ENCODE peak calls at places on chromosomes 4 and X, in six cellular contexts. One of them, this sample, is unnamed.
A peak's percentile ranks its signal among the peaks of the same experiment; 100 is the strongest.

GRCh38 chr4:67687639-67688038 is 13.3 kb downstream of the UBA6 start:
- DNase-seq in progenitor cell of endocrine pancreas: no peak
- DNase-seq in lung: no peak
- DNase-seq in transverse colon: no peak
- DNase-seq in A549: no peak
- DNase-seq in HFFc6: peak; percentile 51
- DNase-seq in this sample: no peak

GRCh38 chrX:10922158-10922557 is 189.0 kb upstream of the HCCS start:
- DNase-seq in progenitor cell of endocrine pancreas: no peak
- DNase-seq in lung: no peak
- DNase-seq in transverse colon: no peak
- DNase-seq in A549: peak; percentile 39
- DNase-seq in HFFc6: peak; percentile 79
- DNase-seq in this sample: no peak

GRCh38 chr4:147096667-147097604 is 151.3 kb upstream of the TTC29 start:
- DNase-seq in progenitor cell of endocrine pancreas: no peak
- DNase-seq in lung: no peak
- DNase-seq in transverse colon: no peak
- DNase-seq in A549: peak; percentile 44
- DNase-seq in HFFc6: peak; percentile 50
- DNase-seq in this sample: no peak

GRCh38 chr4:45925809-45926208 is 198.0 kb downstream of the GABRG1 start:
- DNase-seq in progenitor cell of endocrine pancreas: no peak
- DNase-seq in lung: no peak
- DNase-seq in transverse colon: no peak
- DNase-seq in A549: no peak
- DNase-seq in HFFc6: no peak
- DNase-seq in this sample: no peak

GRCh38 chr4:8273450-8273849 is 3.9 kb downstream of the HTRA3 start:
- DNase-seq in progenitor cell of endocrine pancreas: no peak
- DNase-seq in lung: no peak
- DNase-seq in transverse colon: no peak
- DNase-seq in A549: no peak
- DNase-seq in HFFc6: no peak
- DNase-seq in this sample: no peak

GRCh38 chr4:86921608-86922252 is 13.1 kb upstream of the AFF1 start:
- DNase-seq in progenitor cell of endocrine pancreas: no peak
- DNase-seq in lung: no peak
- DNase-seq in transverse colon: no peak
- DNase-seq in A549: no peak
- DNase-seq in HFFc6: peak; percentile 13
- DNase-seq in this sample: no peak

GRCh38 chr4:65023877-65024670 is 614.8 kb upstream of the TECRL start:
- DNase-seq in progenitor cell of endocrine pancreas: no peak
- DNase-seq in lung: no peak
- DNase-seq in transverse colon: no peak
- DNase-seq in A549: no peak
- DNase-seq in HFFc6: no peak
- DNase-seq in this sample: no peak

GRCh38 chr4:118918388-118918787 is 29.7 kb downstream of the SYNPO2 start:
- DNase-seq in progenitor cell of endocrine pancreas: no peak
- DNase-seq in lung: no peak
- DNase-seq in transverse colon: no peak
- DNase-seq in A549: peak; percentile 10
- DNase-seq in HFFc6: peak; percentile 79
- DNase-seq in this sample: no peak

GRCh38 chr4:161189286-161190134 is 974.3 kb downstream of the FSTL5 start:
- DNase-seq in progenitor cell of endocrine pancreas: no peak
- DNase-seq in lung: no peak
- DNase-seq in transverse colon: no peak
- DNase-seq in A549: no peak
- DNase-seq in HFFc6: no peak
- DNase-seq in this sample: no peak

GRCh38 chr4:92012899-92013867 is 290.6 kb upstream of the GRID2 start:
- DNase-seq in progenitor cell of endocrine pancreas: peak; percentile 20
- DNase-seq in lung: peak; percentile 41
- DNase-seq in transverse colon: peak; percentile 80
- DNase-seq in A549: peak; percentile 0
- DNase-seq in HFFc6: no peak
- DNase-seq in this sample: no peak
- TF ChIP-seq CTCF in progenitor cell of endocrine pancreas: peak; percentile 67
- TF ChIP-seq CTCF in lung: no peak
- TF ChIP-seq CTCF in transverse colon: no peak
- TF ChIP-seq CTCF in A549: no peak
- TF ChIP-seq CTCF in HFFc6: no peak
- TF ChIP-seq CTCF in this sample: peak; percentile 44

GRCh38 chr4:153517159-153517558 is 51.0 kb downstream of the TMEM131L start:
- DNase-seq in progenitor cell of endocrine pancreas: no peak
- DNase-seq in lung: no peak
- DNase-seq in transverse colon: no peak
- DNase-seq in A549: no peak
- DNase-seq in HFFc6: no peak
- DNase-seq in this sample: no peak
- TF ChIP-seq CTCF in progenitor cell of endocrine pancreas: no peak
- TF ChIP-seq CTCF in lung: no peak
- TF ChIP-seq CTCF in transverse colon: no peak
- TF ChIP-seq CTCF in A549: no peak
- TF ChIP-seq CTCF in HFFc6: no peak
- TF ChIP-seq CTCF in this sample: no peak

DNA sequence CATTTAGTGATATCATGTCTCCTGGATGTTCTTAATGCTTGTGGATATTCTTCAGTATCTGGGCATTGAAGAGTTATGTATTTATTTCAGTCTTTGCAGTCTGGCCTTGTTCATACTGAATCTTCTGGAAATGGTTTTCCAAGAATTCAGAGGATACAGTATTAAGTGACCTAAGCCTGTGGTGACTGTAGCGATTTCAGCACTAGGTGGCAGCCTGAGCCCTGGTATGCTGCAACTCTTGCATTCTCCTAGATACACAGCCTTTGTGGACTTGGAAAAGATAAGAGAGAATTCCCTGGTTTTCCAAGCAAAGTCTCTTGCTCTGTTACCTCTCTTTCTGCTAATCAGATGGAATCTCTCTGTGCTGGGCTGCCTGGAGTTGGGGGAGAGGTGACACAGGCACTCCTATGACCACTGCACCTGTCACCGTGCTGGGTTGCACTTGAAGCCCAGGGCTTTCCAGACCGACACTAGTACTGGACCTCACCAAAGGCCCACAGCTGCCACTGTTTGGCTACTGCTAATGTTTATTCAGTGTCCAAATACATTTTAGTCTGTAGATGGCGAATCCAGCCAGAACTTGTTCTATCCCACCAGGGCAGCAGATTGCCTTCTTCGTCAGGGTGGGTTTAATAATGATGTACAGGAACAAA is 19.3 kb upstream of the SPIN2A start:
- DNase-seq in progenitor cell of endocrine pancreas: no peak
- DNase-seq in lung: no peak
- DNase-seq in transverse colon: peak; percentile 53
- DNase-seq in A549: peak; percentile 51
- DNase-seq in HFFc6: peak; percentile 15
- DNase-seq in this sample: no peak
- TF ChIP-seq CTCF in progenitor cell of endocrine pancreas: peak; percentile 62
- TF ChIP-seq CTCF in lung: no peak
- TF ChIP-seq CTCF in transverse colon: peak; percentile 14
- TF ChIP-seq CTCF in A549: peak; percentile 31
- TF ChIP-seq CTCF in HFFc6: peak; percentile 62
- TF ChIP-seq CTCF in this sample: peak; percentile 61

DNA sequence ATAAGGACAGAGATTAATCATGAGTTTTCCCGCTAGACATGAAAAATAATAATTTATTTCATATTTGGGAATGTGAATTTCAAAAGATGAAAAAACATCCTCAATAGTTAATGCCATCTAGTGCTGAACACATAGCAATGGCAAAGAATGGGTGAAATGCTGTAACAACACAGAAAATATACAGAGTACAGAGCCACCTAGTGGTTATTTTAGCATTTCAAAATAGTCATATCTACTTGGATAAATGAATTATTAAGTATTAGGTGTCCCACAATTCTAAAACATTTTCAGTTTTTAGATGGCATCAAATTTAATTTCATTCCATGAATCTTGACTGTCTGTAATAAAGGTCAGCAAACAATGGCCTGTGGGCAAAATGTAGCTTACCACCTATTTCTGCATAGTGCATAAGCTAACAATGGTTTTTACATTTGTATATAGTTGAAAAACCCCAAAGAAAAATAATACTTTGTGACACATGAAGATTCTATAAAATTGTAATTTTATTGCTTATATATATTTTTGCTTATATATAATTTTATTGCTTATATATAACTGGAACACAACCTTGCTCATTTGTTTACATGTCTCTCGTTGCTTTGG is 99.3 kb upstream of the FAM47C start:
- DNase-seq in progenitor cell of endocrine pancreas: no peak
- DNase-seq in lung: no peak
- DNase-seq in transverse colon: no peak
- DNase-seq in A549: peak; percentile 41
- DNase-seq in HFFc6: peak; percentile 10
- DNase-seq in this sample: no peak
- TF ChIP-seq CTCF in progenitor cell of endocrine pancreas: peak; percentile 68
- TF ChIP-seq CTCF in lung: no peak
- TF ChIP-seq CTCF in transverse colon: peak; percentile 38
- TF ChIP-seq CTCF in A549: peak; percentile 61
- TF ChIP-seq CTCF in HFFc6: peak; percentile 76
- TF ChIP-seq CTCF in this sample: peak; percentile 76

DNA sequence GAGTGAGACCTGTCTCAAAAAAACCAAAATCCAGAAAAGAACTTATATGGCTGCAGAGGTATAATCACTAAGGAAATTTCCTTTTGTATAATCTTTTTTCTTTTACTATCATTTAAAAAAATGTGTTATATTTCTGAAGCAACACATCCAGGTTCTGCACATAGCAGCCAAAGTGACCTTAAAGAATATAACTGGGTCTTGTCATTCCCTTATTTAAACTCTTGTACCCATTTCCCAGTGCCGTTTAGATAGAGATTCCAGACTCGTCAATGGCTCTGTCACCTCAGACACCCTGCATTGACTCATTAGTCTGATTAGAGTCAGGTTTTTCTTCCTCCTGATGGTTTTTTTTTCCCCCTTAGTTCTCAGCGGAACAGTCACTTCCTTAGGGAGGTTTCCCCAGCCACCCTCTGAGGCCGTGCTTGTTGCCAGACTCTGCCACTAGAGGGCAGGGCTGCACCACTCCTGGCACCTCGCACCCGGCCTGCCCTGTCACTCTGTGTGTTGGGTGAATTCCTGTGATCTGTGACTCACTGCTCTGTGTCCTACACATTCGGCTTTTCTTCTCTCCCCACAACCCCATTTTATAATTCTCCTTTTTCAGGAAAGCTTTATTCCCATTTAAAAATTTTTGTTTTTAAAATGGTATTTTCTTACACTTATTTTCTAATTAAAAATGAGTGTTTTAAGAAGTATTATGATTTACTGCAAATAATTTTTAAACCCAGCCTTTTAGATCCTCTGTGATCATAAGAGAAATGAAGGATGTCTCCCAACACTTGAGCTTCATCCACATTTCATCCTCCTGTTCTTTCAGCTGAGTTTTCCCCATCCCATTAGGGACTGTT is 32.1 kb downstream of the HTT start:
- DNase-seq in progenitor cell of endocrine pancreas: peak; percentile 83
- DNase-seq in lung: peak; percentile 87
- DNase-seq in transverse colon: peak; percentile 87
- DNase-seq in A549: peak; percentile 76
- DNase-seq in HFFc6: peak; percentile 88
- DNase-seq in this sample: peak; percentile 92
- TF ChIP-seq CTCF in progenitor cell of endocrine pancreas: peak; percentile 99
- TF ChIP-seq CTCF in lung: peak; percentile 95
- TF ChIP-seq CTCF in transverse colon: peak; percentile 91
- TF ChIP-seq CTCF in A549: peak; percentile 75
- TF ChIP-seq CTCF in HFFc6: peak; percentile 99
- TF ChIP-seq CTCF in this sample: peak; percentile 99

DNA sequence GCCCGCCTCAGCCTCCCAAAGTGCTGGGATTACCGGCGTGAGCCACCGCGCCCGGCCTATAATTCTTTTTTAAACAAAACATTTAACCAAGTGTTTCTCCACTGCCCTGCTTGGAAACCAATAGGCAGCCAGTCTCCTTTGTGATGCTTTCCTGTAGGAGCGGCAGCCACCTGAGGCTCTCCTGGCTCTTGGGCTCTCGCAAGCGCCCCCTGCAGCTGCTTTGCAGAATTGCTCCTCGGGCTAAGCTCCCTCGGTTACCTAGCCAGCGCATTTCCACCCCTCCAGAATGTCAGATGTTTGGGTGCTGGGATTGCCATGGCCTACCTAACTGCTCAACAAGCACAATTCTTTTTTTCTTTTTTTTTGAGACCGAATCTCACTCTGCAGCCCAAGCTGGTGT is 7.7 kb downstream of the S100P start:
- DNase-seq in progenitor cell of endocrine pancreas: no peak
- DNase-seq in lung: no peak
- DNase-seq in transverse colon: no peak
- DNase-seq in A549: peak; percentile 32
- DNase-seq in HFFc6: no peak
- DNase-seq in this sample: no peak
- TF ChIP-seq CTCF in progenitor cell of endocrine pancreas: peak; percentile 30
- TF ChIP-seq CTCF in lung: no peak
- TF ChIP-seq CTCF in transverse colon: no peak
- TF ChIP-seq CTCF in A549: no peak
- TF ChIP-seq CTCF in HFFc6: peak; percentile 65
- TF ChIP-seq CTCF in this sample: peak; percentile 50

DNA sequence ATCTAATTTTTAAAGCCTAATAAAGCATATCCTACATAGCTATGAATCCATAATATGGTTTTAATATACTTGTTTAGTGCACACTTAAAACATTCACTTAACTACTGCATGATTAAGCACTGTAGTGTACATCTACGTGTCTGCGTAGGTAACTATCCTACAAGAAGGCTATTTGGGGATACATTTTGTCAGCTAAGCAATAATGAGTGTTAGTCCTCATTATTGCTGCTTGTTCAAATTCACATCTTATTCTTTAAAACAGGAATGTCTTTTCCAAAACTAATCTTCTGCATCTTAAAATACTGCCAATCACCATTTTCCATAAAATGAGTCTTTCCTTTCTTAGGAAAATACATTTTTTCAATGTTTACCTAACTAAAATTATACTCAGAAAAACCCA is 38.6 kb downstream of the GASK1B start:
- DNase-seq in progenitor cell of endocrine pancreas: no peak
- DNase-seq in lung: no peak
- DNase-seq in transverse colon: no peak
- DNase-seq in A549: no peak
- DNase-seq in HFFc6: no peak
- DNase-seq in this sample: no peak
- TF ChIP-seq CTCF in progenitor cell of endocrine pancreas: no peak
- TF ChIP-seq CTCF in lung: no peak
- TF ChIP-seq CTCF in transverse colon: no peak
- TF ChIP-seq CTCF in A549: no peak
- TF ChIP-seq CTCF in HFFc6: no peak
- TF ChIP-seq CTCF in this sample: no peak

GRCh38 chr4:7161721-7162214 is 30.6 kb upstream of the SORCS2 start:
- DNase-seq in progenitor cell of endocrine pancreas: no peak
- DNase-seq in lung: no peak
- DNase-seq in transverse colon: no peak
- DNase-seq in A549: no peak
- DNase-seq in HFFc6: no peak
- DNase-seq in this sample: no peak
- TF ChIP-seq CTCF in progenitor cell of endocrine pancreas: no peak
- TF ChIP-seq CTCF in lung: no peak
- TF ChIP-seq CTCF in transverse colon: no peak
- TF ChIP-seq CTCF in A549: no peak
- TF ChIP-seq CTCF in HFFc6: no peak
- TF ChIP-seq CTCF in this sample: no peak

GRCh38 chrX:153632612-153632980 is 14.4 kb upstream of the DUSP9 start:
- DNase-seq in progenitor cell of endocrine pancreas: no peak
- DNase-seq in lung: no peak
- DNase-seq in transverse colon: no peak
- DNase-seq in A549: no peak
- DNase-seq in HFFc6: no peak
- DNase-seq in this sample: no peak
- TF ChIP-seq CTCF in progenitor cell of endocrine pancreas: no peak
- TF ChIP-seq CTCF in lung: no peak
- TF ChIP-seq CTCF in transverse colon: no peak
- TF ChIP-seq CTCF in A549: no peak
- TF ChIP-seq CTCF in HFFc6: no peak
- TF ChIP-seq CTCF in this sample: no peak